ENCODE peak calls at places on chromosomes 3 and 15, in eight cellular contexts. J, O, F, Y, I, M, A and D are unnamed samples.

GRCh38 chr3:58183891-58184290 is 26.9 kb downstream of the DNASE1L3 start:
- DNase-seq in A (no peak), Y (no peak), F (no peak), O (no peak), I (no peak), J (no peak), M (no peak), D (no peak)

GRCh38 chr15:91252322-91252721 is 152.3 kb downstream of the SV2B start:
- DNase-seq in A (no peak), I (no peak), J (no peak), Y (no peak), M (no peak), O (no peak), F (no peak), D (no peak)

GRCh38 chr15:69524850-69525249 is 72.2 kb downstream of the RPLP1 start:
- DNase-seq in J (no peak), M (no peak), F (no peak), O (no peak), A (no peak), Y (no peak), I (no peak), D (no peak)

GRCh38 chr15:24955549-24955929 is 752 bp downstream of the SNRPN start:
- DNase-seq in J (peak), A (no peak), O (no peak), Y (no peak), I (peak), M (no peak), F (no peak), D (no peak)

GRCh38 chr15:70508561-70509281 is 254.6 kb downstream of the UACA start:
- DNase-seq in O (peak), J (no peak), Y (no peak), A (no peak), F (peak), I (peak), M (no peak), D (no peak)

GRCh38 chr3:177284383-177284881 is 87.2 kb upstream of the TBL1XR1 start:
- DNase-seq in F (peak), O (peak), A (peak), J (peak), I (peak), M (no peak), Y (peak), D (peak)

GRCh38 chr3:190581041-190581501 is 67.2 kb downstream of the IL1RAP start:
- DNase-seq in M (no peak), A (no peak), F (no peak), J (no peak), I (no peak), O (peak), Y (no peak), D (no peak)

GRCh38 chr3:121707531-121708273 is 41.8 kb downstream of the GOLGB1 start:
- DNase-seq in I (no peak), A (no peak), O (no peak), J (no peak), M (no peak), F (peak), Y (no peak), D (no peak)

GRCh38 chr3:130838898-130839572 is 54.8 kb upstream of the ATP2C1 start:
- DNase-seq in I (no peak), O (no peak), A (no peak), M (no peak), J (no peak), Y (no peak), F (no peak), D (no peak)

GRCh38 chr3:90184861-90185260 is 1077.4 kb downstream of the EPHA3 start:
- DNase-seq in Y (no peak), J (no peak), A (no peak), M (no peak), O (peak), F (peak), I (no peak), D (no peak)

GRCh38 chr3:152713989-152714388 is 120.9 kb upstream of the P2RY1 start:
- DNase-seq in O (no peak), A (no peak), M (no peak), J (no peak), Y (no peak), F (no peak), I (no peak), D (no peak)

GRCh38 chr3:31893174-31893573 is 87.9 kb downstream of the OSBPL10 start:
- DNase-seq in Y (no peak), A (no peak), O (no peak), J (no peak), I (no peak), M (no peak), F (no peak), D (no peak)

GRCh38 chr3:186697510-186697909 is 19.6 kb upstream of the KNG1 start:
- DNase-seq in A (no peak), Y (no peak), F (no peak), M (no peak), J (no peak), O (no peak), I (no peak), D (no peak)

GRCh38 chr15:84752700-84753099 is 4.3 kb downstream of the ZNF592 start:
- DNase-seq in F (no peak), Y (no peak), I (no peak), O (no peak), J (no peak), A (no peak), M (no peak), D (no peak)

GRCh38 chr3:173913985-173914421 is 516.5 kb downstream of the NLGN1 start:
- DNase-seq in Y (no peak), M (no peak), J (no peak), F (no peak), I (no peak), A (no peak), O (no peak), D (no peak)

GRCh38 chr3:135623558-135623957 is 342.0 kb upstream of the PPP2R3A start:
- DNase-seq in I (no peak), Y (no peak), J (no peak), M (no peak), A (no peak), F (no peak), O (no peak), D (no peak)

GRCh38 chr3:58203541-58203940 is 7.2 kb downstream of the DNASE1L3 start:
- DNase-seq in Y (no peak), M (no peak), A (no peak), J (no peak), F (no peak), O (no peak), I (no peak), D (no peak)

GRCh38 chr3:194382196-194382891 is 12.8 kb upstream of the LRRC15 start:
- DNase-seq in M (no peak), O (no peak), A (no peak), I (no peak), Y (no peak), F (no peak), J (no peak), D (no peak)

GRCh38 chr15:48653913-48654630 is 8.6 kb upstream of the FBN1 start:
- DNase-seq in A (no peak), Y (no peak), M (no peak), I (no peak), J (no peak), F (no peak), O (no peak), D (no peak)

GRCh38 chr15:101137312-101137940 is 114.4 kb downstream of the CHSY1 start:
- DNase-seq in F (no peak), O (no peak), Y (no peak), I (peak), J (no peak), A (no peak), M (no peak), D (no peak)

GRCh38 chr3:160448845-160449659 is 534 bp downstream of the TRIM59 start:
- DNase-seq in J (no peak), F (peak), I (peak), M (no peak), A (no peak), O (no peak), Y (no peak), D (no peak)

GRCh38 chr3:165753560-165753959 is 83.7 kb downstream of the BCHE start:
- DNase-seq in F (peak), O (peak), M (no peak), Y (no peak), A (peak), J (no peak), I (no peak), D (no peak)

GRCh38 chr15:101539492-101539891 is 50.0 kb upstream of the PCSK6 start:
- DNase-seq in O (no peak), M (no peak), J (no peak), A (no peak), I (no peak), Y (no peak), F (no peak), D (no peak)

GRCh38 chr3:196988241-196989029 is 19.8 kb upstream of the PIGZ start:
- DNase-seq in A (no peak), Y (no peak), I (no peak), F (peak), J (no peak), M (no peak), O (no peak), D (no peak)